ENCODE peak calls at places on chromosomes 2 and 18, in five cellular contexts. E is retinal pigment epithelial cell, P is NCI-H1092, M is tibial artery, R is psoas muscle. G is an unnamed sample.

GRCh38 chr2:224563537-224563936 is 21.6 kb downstream of the CUL3 start:
- DNase-seq in E (no peak), P (no peak), M (no peak), R (no peak), G (no peak)

GRCh38 chr2:210389856-210390255 is 74.9 kb upstream of the MYL1 start:
- DNase-seq in E (no peak), P (no peak), M (no peak), R (no peak), G (no peak)

GRCh38 chr2:224025874-224026273 is 13.2 kb downstream of the SERPINE2 start:
- DNase-seq in E (no peak), P (no peak), M (no peak), R (no peak), G (no peak)

GRCh38 chr18:70382992-70383717 is 94.3 kb downstream of the SOCS6 start:
- DNase-seq in E (no peak), P (no peak), M (no peak), R (no peak), G (no peak)

GRCh38 chr18:8794133-8794986 is 89.0 kb downstream of the MTCL1 start:
- DNase-seq in E (peak; percentile 63), P (no peak), M (no peak), R (no peak), G (no peak)

GRCh38 chr2:99403524-99403923 is 66.3 kb downstream of the EIF5B start:
- DNase-seq in E (no peak), P (no peak), M (no peak), R (no peak), G (no peak)

GRCh38 chr2:177298191-177298590 is 33.7 kb upstream of the NFE2L2 start:
- DNase-seq in E (peak; percentile 44), P (no peak), M (no peak), R (no peak), G (no peak)

GRCh38 chr2:1886405-1886992 is 142.2 kb upstream of the PXDN start:
- DNase-seq in E (peak; percentile 29), P (no peak), M (peak; percentile 54), R (no peak), G (no peak)

GRCh38 chr18:5417342-5417741 is 121.8 kb upstream of the ZBTB14 start:
- DNase-seq in E (no peak), P (no peak), M (peak; percentile 58), R (no peak), G (no peak)

GRCh38 chr2:117771969-117772630 is 42.4 kb upstream of the DDX18 start:
- DNase-seq in E (peak; percentile 17), P (peak; percentile 3), M (no peak), R (no peak), G (peak; percentile 31)

GRCh38 chr2:46283693-46284092 is 13.5 kb upstream of the EPAS1 start:
- DNase-seq in E (no peak), P (no peak), M (no peak), R (no peak), G (no peak)

GRCh38 chr2:206095925-206096324 is 10.0 kb upstream of the INO80D start:
- DNase-seq in E (no peak), P (no peak), M (no peak), R (no peak), G (no peak)

GRCh38 chr2:108621087-108621559 is 86.9 kb downstream of the LIMS1 start:
- DNase-seq in E (no peak), P (peak; percentile 52), M (no peak), R (no peak), G (no peak)

GRCh38 chr2:207939342-207940108 is 85.8 kb downstream of the PLEKHM3 start:
- DNase-seq in E (no peak), P (no peak), M (no peak), R (no peak), G (no peak)